ENCODE peak calls at places on chromosomes 1 and 21, in four cellular contexts. Q, N, J and V are unnamed samples.

GRCh38 chr1:221743416-221744208 is 1.7 kb upstream of the DUSP10 start:
- DNase-seq in Q (no peak), N (peak; percentile 3), J (no peak), V (no peak)

GRCh38 chr1:228512852-228513243 is 25.7 kb downstream of the RNF187 start:
- DNase-seq in Q (no peak), N (no peak), J (no peak), V (no peak)

GRCh38 chr21:42125571-42126544 is 54.7 kb downstream of the UMODL1 start:
- DNase-seq in Q (peak; percentile 39), N (peak; percentile 54), J (no peak), V (no peak)

GRCh38 chr1:236354330-236355147 is 39.5 kb upstream of the EDARADD start:
- DNase-seq in Q (no peak), N (no peak), J (no peak), V (no peak)

GRCh38 chr1:248098529-248098928 is 3.5 kb downstream of the OR2L13 start:
- DNase-seq in Q (no peak), N (no peak), J (no peak), V (no peak)

GRCh38 chr1:235319255-235319654 is 8.7 kb downstream of the ARID4B start:
- DNase-seq in Q (no peak), N (no peak), J (no peak), V (no peak)

GRCh38 chr1:185610954-185611353 is 123.2 kb upstream of the HMCN1 start:
- DNase-seq in Q (no peak), N (no peak), J (no peak), V (no peak)

GRCh38 chr1:198967566-198967965 is 328.7 kb downstream of the PTPRC start:
- DNase-seq in Q (no peak), N (no peak), J (no peak), V (no peak)

GRCh38 chr1:41900611-41901444 is 17.9 kb downstream of the HIVEP3 start:
- DNase-seq in Q (no peak), N (no peak), J (no peak), V (no peak)

GRCh38 chr1:225896937-225897549 is 8.1 kb upstream of the LEFTY1 start:
- DNase-seq in Q (peak; percentile 68), N (no peak), J (no peak), V (no peak)

GRCh38 chr1:55284856-55285255 is 69.7 kb upstream of the USP24 start:
- DNase-seq in Q (no peak), N (peak; percentile 64), J (no peak), V (no peak)

GRCh38 chr1:206851611-206852010 is 13.8 kb upstream of the IL20 start:
- DNase-seq in Q (no peak), N (no peak), J (peak; percentile 63), V (no peak)

GRCh38 chr1:43509007-43509739 is 21.5 kb upstream of the PTPRF start:
- DNase-seq in Q (no peak), N (no peak), J (no peak), V (no peak)

GRCh38 chr21:28856588-28857250 is 136.0 kb downstream of the LTN1 start:
- DNase-seq in Q (peak; percentile 53), N (peak; percentile 51), J (no peak), V (no peak)

GRCh38 chr1:48530727-48531351 is 58.8 kb upstream of the SPATA6 start:
- DNase-seq in Q (peak; percentile 59), N (peak; percentile 98), J (no peak), V (peak; percentile 65)
- TF ChIP-seq CTCF in Q (peak; percentile 91), N (peak; percentile 96), J (peak; percentile 66), V (peak; percentile 84)

GRCh38 chr1:27719286-27720251 is 6.2 kb upstream of the FAM76A start:
- DNase-seq in Q (no peak), N (peak; percentile 12), J (no peak), V (no peak)
- TF ChIP-seq CTCF in Q (no peak), N (no peak), J (peak; percentile 18), V (peak; percentile 57)

GRCh38 chr1:45843474-45843905 is 40.1 kb downstream of the MAST2 start:
- DNase-seq in Q (no peak), N (no peak), J (peak; percentile 12), V (no peak)
- TF ChIP-seq CTCF in Q (peak; percentile 10), N (no peak), J (no peak), V (no peak)

DNA sequence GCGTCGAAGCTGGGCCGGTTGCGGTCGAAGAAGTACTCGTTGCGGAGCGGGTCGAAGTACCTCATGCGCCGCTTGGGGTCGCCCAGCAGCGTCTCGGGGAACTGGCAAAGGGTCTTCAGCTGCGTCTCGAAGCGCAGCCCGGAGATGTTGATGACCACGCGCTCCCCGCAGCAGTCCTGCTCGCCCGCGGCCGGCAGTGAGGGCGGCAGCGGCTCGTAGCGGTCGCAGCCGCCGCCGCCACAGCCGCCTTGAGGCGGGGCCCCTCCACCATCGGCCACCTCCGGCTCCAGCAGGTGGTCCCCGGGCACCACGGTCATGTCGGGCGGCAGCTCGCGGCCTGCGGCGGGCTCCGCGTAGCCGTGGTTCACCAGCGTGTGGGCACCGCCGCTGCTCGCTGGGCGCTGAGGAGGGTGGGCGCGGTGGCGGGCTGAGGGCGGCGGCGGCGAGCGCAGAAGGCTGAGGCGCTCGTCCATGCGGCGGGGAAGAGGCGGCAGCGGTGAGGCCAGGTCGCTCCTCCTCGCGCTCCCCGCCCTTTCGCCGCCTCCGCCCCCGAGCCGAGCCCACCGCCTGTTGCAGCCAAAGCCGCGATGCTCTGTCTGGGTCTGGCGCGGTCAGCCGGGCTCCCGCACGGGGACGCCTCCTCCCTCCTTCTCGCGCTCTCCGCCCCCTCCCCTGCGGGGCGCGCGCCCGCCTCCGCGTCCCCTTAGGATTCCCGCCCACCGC is at the start of gene KCNA3:
- DNase-seq in Q (no peak), N (peak; percentile 87), J (no peak), V (peak; percentile 66)
- TF ChIP-seq CTCF in Q (no peak), N (peak; percentile 44), J (no peak), V (peak; percentile 21)